ENCODE peak calls at places on chromosomes 3 and 15, in five cellular contexts. B is lower lobe of right lung, M is uterus, E is heart right ventricle, F is A549. J is an unnamed sample. For H3K4me1, the result is how much of the 10 kb centered on the place peaks cover.

GRCh38 chr3:149512073-149512782 is 37.7 kb downstream of the TM4SF4 start:
- DNase-seq in B (peak), M (peak), E (peak), F (peak), J (peak)

GRCh38 chr3:145865329-145865904 is 295.6 kb downstream of the PLOD2 start:
- DNase-seq in B (no peak), M (no peak), E (no peak), F (no peak), J (no peak)

GRCh38 chr3:151925876-151926275 is 52.4 kb downstream of the SUCNR1 start:
- DNase-seq in B (no peak), M (no peak), E (no peak), F (peak), J (no peak)

GRCh38 chr3:33144433-33144832 is 30.6 kb downstream of the CRTAP start:
- DNase-seq in B (no peak), M (no peak), E (no peak), F (peak), J (no peak)

GRCh38 chr3:126667631-126668449 is 12.9 kb upstream of the TXNRD3 start:
- DNase-seq in B (no peak), M (no peak), E (no peak), F (no peak), J (peak)

GRCh38 chr3:189458536-189458935 is 172.7 kb upstream of the TP63 start:
- DNase-seq in B (no peak), M (no peak), E (no peak), F (no peak), J (no peak)

GRCh38 chr15:37774961-37775360 is 159.5 kb upstream of the TMCO5A start:
- DNase-seq in B (no peak), M (no peak), E (no peak), F (no peak), J (no peak)

GRCh38 chr15:72463702-72464101 is 10.4 kb upstream of the ARIH1 start:
- DNase-seq in B (no peak), M (no peak), E (no peak), F (no peak), J (no peak)

GRCh38 chr3:100779475-100779874 is 70.2 kb downstream of the TFG start:
- DNase-seq in B (no peak), M (no peak), E (no peak), F (no peak), J (no peak)

GRCh38 chr3:138081371-138082084 is 33.9 kb downstream of the DZIP1L start:
- DNase-seq in B (no peak), M (no peak), E (no peak), F (no peak), J (no peak)

GRCh38 chr3:148464246-148464645 is 233.5 kb upstream of the AGTR1 start:
- DNase-seq in B (no peak), M (no peak), E (no peak), F (no peak), J (no peak)

GRCh38 chr15:96330064-96330449 is 443 bp upstream of the NR2F2 start:
- DNase-seq in B (peak), M (no peak), E (no peak), F (peak), J (no peak)

GRCh38 chr15:85527907-85528306 is 147.5 kb downstream of the AKAP13 start:
- DNase-seq in B (no peak), M (no peak), E (no peak), F (no peak), J (no peak)
- H3K4me1 ChIP-seq in B (under half), M (under half), E (half or more), F (under half), J (under half)

GRCh38 chr3:56282341-56282740 is 185.9 kb downstream of the ERC2 start:
- DNase-seq in B (no peak), M (no peak), E (no peak), F (no peak), J (no peak)

GRCh38 chr3:56290376-56290775 is 177.9 kb downstream of the ERC2 start:
- DNase-seq in B (no peak), M (no peak), E (no peak), F (no peak), J (no peak)

GRCh38 chr3:56291953-56292352 is 176.3 kb downstream of the ERC2 start:
- DNase-seq in B (no peak), M (no peak), E (no peak), F (no peak), J (no peak)

GRCh38 chr3:56291244-56291680 is 177.0 kb downstream of the ERC2 start:
- DNase-seq in B (no peak), M (no peak), E (no peak), F (no peak), J (no peak)

GRCh38 chr3:56288258-56288657 is 180.0 kb downstream of the ERC2 start:
- DNase-seq in B (no peak), M (no peak), E (no peak), F (no peak), J (no peak)
- H3K4me1 ChIP-seq in B (under half), M (under half), E (under half), F (under half), J (under half)

GRCh38 chr3:45992820-45993219 is 2.8 kb downstream of the FYCO1 start:
- DNase-seq in B (no peak), M (no peak), E (no peak), F (no peak), J (no peak)

GRCh38 chr3:45997942-45998341 is 2.3 kb upstream of the FYCO1 start:
- DNase-seq in B (no peak), M (no peak), E (no peak), F (no peak), J (no peak)

GRCh38 chr3:45994661-45995369 is 809 bp downstream of the FYCO1 start:
- DNase-seq in B (no peak), M (peak), E (peak), F (peak), J (no peak)

GRCh38 chr3:45993421-45994027 is 2.1 kb downstream of the FYCO1 start:
- DNase-seq in B (no peak), M (no peak), E (no peak), F (no peak), J (no peak)

DNA sequence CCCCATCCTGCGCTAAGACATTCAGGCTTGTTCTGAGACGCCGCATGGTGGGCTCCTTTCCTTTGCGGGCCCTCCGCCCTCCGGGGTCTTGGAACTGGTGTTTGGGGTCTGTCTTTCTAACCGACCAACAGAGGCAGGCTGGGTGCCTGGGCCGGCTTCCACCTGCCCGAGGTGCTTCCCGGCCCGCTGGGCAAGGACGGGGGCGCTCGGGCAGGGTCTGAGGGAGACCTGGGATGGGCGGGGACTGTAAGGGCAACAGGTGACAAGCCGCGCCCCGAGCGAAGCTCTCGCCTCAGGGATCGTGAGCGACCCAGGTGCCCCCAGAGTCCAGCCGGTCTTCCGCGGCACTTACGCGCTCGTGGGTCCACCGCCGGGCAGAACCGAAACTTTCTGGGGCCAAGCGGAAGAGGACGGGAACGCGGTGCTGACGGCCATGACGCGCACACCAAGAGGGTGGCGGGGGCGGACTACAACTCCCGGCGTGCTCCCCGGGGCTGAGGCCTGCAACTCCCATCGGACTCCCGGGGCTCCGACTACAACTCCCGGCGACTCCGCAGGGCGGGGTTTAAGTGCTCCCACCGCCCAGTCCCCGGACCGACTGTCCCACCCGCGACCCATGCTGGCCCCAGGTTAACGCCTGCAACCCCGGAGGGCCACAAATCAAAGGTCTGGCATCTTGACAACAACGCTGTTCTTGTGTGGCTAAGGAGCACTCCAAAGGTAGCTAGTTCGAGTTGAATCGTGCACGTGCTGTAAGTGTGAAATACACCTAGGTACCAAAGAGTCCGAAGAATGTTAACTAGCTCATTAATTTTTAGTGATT is at the start of gene FYCO1:
- DNase-seq in B (peak), M (peak), E (peak), F (peak), J (peak)
- H3K4me1 ChIP-seq in B (under half), M (under half), E (half or more), F (under half), J (under half)

GRCh38 chr3:13563911-13564310 is 15.0 kb downstream of the FBLN2 start:
- DNase-seq in B (no peak), M (no peak), E (no peak), F (no peak), J (no peak)

GRCh38 chr3:13566462-13566748 is 17.5 kb downstream of the FBLN2 start:
- DNase-seq in B (no peak), M (no peak), E (no peak), F (no peak), J (no peak)

GRCh38 chr3:13564751-13565560 is 16.0 kb downstream of the FBLN2 start:
- DNase-seq in B (peak), M (no peak), E (no peak), F (no peak), J (no peak)

GRCh38 chr3:13566769-13567310 is 17.9 kb downstream of the FBLN2 start:
- DNase-seq in B (no peak), M (no peak), E (no peak), F (no peak), J (no peak)

GRCh38 chr3:13565581-13566461 is 16.9 kb downstream of the FBLN2 start:
- DNase-seq in B (no peak), M (no peak), E (no peak), F (no peak), J (no peak)
- H3K4me1 ChIP-seq in B (under half), M (under half), E (half or more), F (under half), J (under half)

GRCh38 chr15:85028416-85028815 is 46.8 kb downstream of the PDE8A start:
- DNase-seq in B (no peak), M (no peak), E (no peak), F (no peak), J (no peak)
- H3K4me1 ChIP-seq in B (half or more), M (under half), E (half or more), F (half or more), J (under half)

GRCh38 chr15:77631790-77632551 is 741 bp downstream of the LINGO1 start:
- DNase-seq in B (no peak), M (no peak), E (no peak), F (peak), J (no peak)
- H3K4me1 ChIP-seq in B (under half), M (under half), E (under half), F (under half), J (under half)

DNA sequence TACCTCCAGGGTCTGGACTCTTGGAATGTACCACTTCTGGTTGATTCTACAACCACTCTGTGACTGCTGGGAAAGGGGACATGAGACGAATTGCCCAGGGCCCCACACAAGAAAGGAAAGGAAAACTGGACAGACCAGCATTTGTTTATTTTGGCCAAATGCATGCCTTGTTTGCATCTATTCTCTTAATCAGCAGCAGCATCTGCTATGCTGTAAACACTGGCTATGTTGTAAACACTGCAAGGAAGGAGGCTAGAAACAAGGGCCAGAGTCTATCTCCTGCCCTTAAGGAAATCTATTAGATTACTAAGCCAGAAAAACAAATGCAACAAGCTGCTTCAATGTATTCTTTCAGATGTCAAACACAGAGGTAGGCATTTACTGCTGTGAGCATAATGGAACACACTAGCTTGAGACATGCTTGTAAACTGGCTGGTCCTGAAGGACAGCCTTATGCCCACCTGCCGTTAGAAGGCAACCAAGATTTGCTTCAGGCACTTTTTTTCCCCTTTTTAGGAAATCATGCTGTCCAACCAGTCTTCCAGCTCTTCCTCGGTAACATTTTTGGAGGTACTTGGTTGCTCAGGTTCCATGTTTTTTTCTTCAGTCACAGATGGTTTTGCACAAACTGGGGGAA is 102.1 kb upstream of the CHRM5 start:
- DNase-seq in B (no peak), M (no peak), E (no peak), F (no peak), J (no peak)
- H3K4me1 ChIP-seq in B (under half), M (under half), E (under half), F (under half), J (under half)